ENCODE peak calls at places on chromosomes 16 and 17, in nine cellular contexts. U is GM12891, S is A549, V is endothelial cell of umbilical vein, A is heart left ventricle, I is ovary, K is tibial nerve, E is breast epithelium, J is uterus. P is an unnamed sample.

GRCh38 chr16:14489460-14489859 is 140.6 kb downstream of the PARN start:
- DNase-seq in U (peak), S (peak), V (no peak), A (peak), I (no peak), K (no peak), E (no peak), J (no peak), P (no peak)

GRCh38 chr16:81275795-81276194 is 37.3 kb downstream of the BCO1 start:
- DNase-seq in U (no peak), S (no peak), V (no peak), A (no peak), I (no peak), K (no peak), E (no peak), J (no peak), P (no peak)

GRCh38 chr17:66175892-66176291 is 16.0 kb downstream of the CEP112 start:
- DNase-seq in U (no peak), S (no peak), V (peak), A (no peak), I (no peak), K (no peak), E (no peak), J (no peak), P (no peak)

GRCh38 chr17:9409430-9409829 is 166.2 kb downstream of the STX8 start:
- DNase-seq in U (no peak), S (no peak), V (peak), A (no peak), I (no peak), K (no peak), E (no peak), J (no peak), P (no peak)

GRCh38 chr17:50013079-50013478 is 18.1 kb upstream of the DLX3 start:
- DNase-seq in U (no peak), S (no peak), V (no peak), A (no peak), I (no peak), K (no peak), E (no peak), J (no peak), P (no peak)

GRCh38 chr17:68566145-68566738 is 34.9 kb downstream of the FAM20A start:
- DNase-seq in U (no peak), S (no peak), V (no peak), A (no peak), I (no peak), K (no peak), E (no peak), J (peak), P (no peak)

GRCh38 chr17:15966879-15967248 is 21.9 kb downstream of the ADORA2B start:
- DNase-seq in U (no peak), S (no peak), V (no peak), A (no peak), I (no peak), K (no peak), E (no peak), J (peak), P (peak)

GRCh38 chr16:50671644-50672260 is 9.4 kb downstream of the SNX20 start:
- DNase-seq in U (no peak), S (no peak), V (peak), A (no peak), I (no peak), K (no peak), E (no peak), J (no peak), P (peak)

GRCh38 chr16:49739381-49739780 is 116.5 kb downstream of the ZNF423 start:
- DNase-seq in U (no peak), S (peak), V (no peak), A (no peak), I (no peak), K (no peak), E (no peak), J (no peak), P (no peak)

GRCh38 chr17:34199932-34200534 is 55.1 kb upstream of the CCL2 start:
- DNase-seq in U (peak), S (peak), V (peak), A (peak), I (peak), K (peak), E (peak), J (peak), P (peak)

GRCh38 chr17:74274060-74274702 is at the start of gene DNAI2:
- DNase-seq in U (no peak), S (no peak), V (no peak), A (peak), I (peak), K (no peak), E (no peak), J (no peak), P (no peak)

GRCh38 chr16:2385441-2385840 is 43.8 kb upstream of the CCNF start:
- DNase-seq in U (no peak), S (no peak), V (no peak), A (no peak), I (no peak), K (no peak), E (no peak), J (no peak), P (no peak)

GRCh38 chr17:76213491-76213890 is 26.8 kb downstream of the RNF157 start:
- DNase-seq in U (no peak), S (no peak), V (no peak), A (no peak), I (no peak), K (no peak), E (no peak), J (no peak), P (no peak)

GRCh38 chr16:75198135-75198600 is 8.8 kb downstream of the CTRB2 start:
- DNase-seq in U (no peak), S (no peak), V (no peak), A (no peak), I (no peak), K (no peak), E (no peak), J (no peak), P (no peak)

GRCh38 chr16:50386139-50386538 is 17.4 kb upstream of the BRD7 start:
- DNase-seq in U (no peak), S (no peak), V (no peak), A (no peak), I (no peak), K (no peak), E (no peak), J (no peak), P (no peak)

GRCh38 chr17:38512473-38513058 is 84.3 kb downstream of the ARHGAP23 start:
- DNase-seq in U (no peak), S (no peak), V (no peak), A (no peak), I (no peak), K (no peak), E (no peak), J (no peak), P (no peak)

GRCh38 chr16:4214215-4214621 is 27.7 kb downstream of the SRL start:
- DNase-seq in U (no peak), S (peak), V (no peak), A (no peak), I (no peak), K (no peak), E (no peak), J (peak), P (peak)

GRCh38 chr17:5585814-5586558 is 1.7 kb upstream of the NLRP1 start:
- DNase-seq in U (no peak), S (no peak), V (no peak), A (no peak), I (no peak), K (no peak), E (no peak), J (no peak), P (no peak)

GRCh38 chr17:73532441-73532901 is 111.8 kb downstream of the SDK2 start:
- DNase-seq in U (no peak), S (no peak), V (no peak), A (no peak), I (no peak), K (no peak), E (no peak), J (no peak), P (no peak)

GRCh38 chr16:12539185-12539929 is 264.3 kb downstream of the CPPED1 start:
- DNase-seq in U (no peak), S (no peak), V (no peak), A (no peak), I (no peak), K (no peak), E (no peak), J (no peak), P (no peak)

GRCh38 chr16:89993971-89994370 is 25.3 kb downstream of the DBNDD1 start:
- DNase-seq in U (no peak), S (no peak), V (no peak), A (no peak), I (no peak), K (no peak), E (no peak), J (no peak), P (no peak)

GRCh38 chr16:18800674-18801196 is 614 bp downstream of the ARL6IP1 start:
- DNase-seq in U (peak), S (no peak), V (peak), A (no peak), I (no peak), K (no peak), E (no peak), J (no peak), P (no peak)

GRCh38 chr16:3610698-3611144 is 685 bp downstream of the SLX4 start:
- DNase-seq in U (no peak), S (no peak), V (peak), A (no peak), I (no peak), K (no peak), E (no peak), J (no peak), P (no peak)

GRCh38 chr16:30659507-30660423 is 1.5 kb downstream of the FBRS start:
- DNase-seq in U (no peak), S (no peak), V (peak), A (peak), I (peak), K (no peak), E (no peak), J (no peak), P (no peak)
- TF ChIP-seq POLR2A in U (no peak), S (no peak), V (no peak), A (no peak), I (no peak), K (no peak), E (no peak), J (no peak), P (no peak)

GRCh38 chr17:72126575-72127486 is 6.0 kb downstream of the SOX9 start:
- DNase-seq in U (no peak), S (peak), V (no peak), A (no peak), I (no peak), K (no peak), E (no peak), J (no peak), P (peak)
- TF ChIP-seq POLR2A in U (no peak), S (no peak), V (no peak), A (no peak), I (no peak), K (no peak), E (no peak), J (no peak), P (no peak)

GRCh38 chr17:21005367-21005766 is 37.4 kb downstream of the USP22 start:
- DNase-seq in U (no peak), S (no peak), V (peak), A (no peak), I (no peak), K (no peak), E (no peak), J (no peak), P (no peak)

GRCh38 chr17:21002309-21003006 is 40.4 kb downstream of the USP22 start:
- DNase-seq in U (no peak), S (no peak), V (no peak), A (no peak), I (no peak), K (no peak), E (no peak), J (no peak), P (no peak)

GRCh38 chr17:21003007-21003621 is 39.7 kb downstream of the USP22 start:
- DNase-seq in U (no peak), S (no peak), V (no peak), A (no peak), I (no peak), K (no peak), E (no peak), J (no peak), P (no peak)

GRCh38 chr17:21005803-21006202 is 37.0 kb downstream of the USP22 start:
- DNase-seq in U (no peak), S (no peak), V (no peak), A (no peak), I (no peak), K (no peak), E (no peak), J (no peak), P (no peak)

DNA sequence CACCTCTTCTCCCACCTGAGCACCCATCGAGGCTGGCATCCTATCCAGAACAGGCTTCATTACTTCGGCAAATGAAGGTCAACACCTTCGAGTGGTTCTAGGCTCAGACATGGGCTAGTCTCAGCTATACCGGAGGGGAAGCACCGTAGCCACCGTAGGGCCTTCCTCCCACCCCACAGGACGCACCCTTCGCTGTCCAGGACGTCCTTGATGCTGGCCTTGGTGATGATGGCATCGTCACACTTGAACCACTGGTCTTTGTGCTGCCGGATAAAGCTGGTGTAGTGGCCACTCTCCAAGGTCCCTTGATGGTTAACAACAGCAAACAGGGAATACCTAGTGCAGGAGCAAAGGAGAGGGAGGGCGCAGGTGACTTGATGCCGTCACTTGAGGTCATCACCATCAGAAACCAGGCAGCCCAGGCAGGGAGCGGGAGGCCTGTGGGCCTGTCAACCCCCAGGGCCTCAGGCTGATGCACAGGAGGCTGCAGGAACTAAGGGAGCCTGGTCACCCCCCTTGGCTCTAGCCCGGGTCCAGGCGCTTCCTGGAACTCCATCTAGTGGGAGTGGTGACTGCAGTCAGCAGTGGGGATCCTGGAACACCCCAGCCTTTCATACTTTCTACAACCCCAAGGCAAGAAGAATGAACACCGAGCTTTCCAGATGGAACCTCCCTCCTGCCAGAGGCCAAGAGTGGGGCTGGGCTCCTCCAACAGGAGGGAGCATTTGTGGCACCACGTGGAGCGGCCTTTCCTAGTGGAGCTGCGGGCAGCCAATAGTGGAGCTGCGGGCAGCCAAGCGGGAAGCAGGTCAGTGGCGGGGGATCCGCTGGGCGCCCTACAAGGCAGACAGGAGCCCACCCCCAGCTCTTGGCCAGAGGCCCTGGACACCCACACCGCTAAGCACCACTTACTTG is 38.5 kb downstream of the USP22 start:
- DNase-seq in U (no peak), S (no peak), V (no peak), A (no peak), I (peak), K (no peak), E (no peak), J (no peak), P (no peak)
- TF ChIP-seq POLR2A in U (no peak), S (no peak), V (no peak), A (no peak), I (no peak), K (no peak), E (no peak), J (no peak), P (no peak)

GRCh38 chr16:53504665-53505064 is 1.7 kb upstream of the AKTIP start:
- DNase-seq in U (no peak), S (no peak), V (peak), A (no peak), I (no peak), K (no peak), E (no peak), J (peak), P (no peak)

GRCh38 chr16:53503270-53503911 is 382 bp upstream of the AKTIP start:
- DNase-seq in U (peak), S (peak), V (peak), A (peak), I (peak), K (peak), E (peak), J (peak), P (peak)

GRCh38 chr16:53504161-53504663 is 1.2 kb upstream of the AKTIP start:
- DNase-seq in U (no peak), S (no peak), V (peak), A (peak), I (peak), K (peak), E (peak), J (peak), P (no peak)

GRCh38 chr16:53501216-53501859 is 1.7 kb downstream of the AKTIP start:
- DNase-seq in U (no peak), S (no peak), V (no peak), A (no peak), I (no peak), K (no peak), E (no peak), J (no peak), P (no peak)

DNA sequence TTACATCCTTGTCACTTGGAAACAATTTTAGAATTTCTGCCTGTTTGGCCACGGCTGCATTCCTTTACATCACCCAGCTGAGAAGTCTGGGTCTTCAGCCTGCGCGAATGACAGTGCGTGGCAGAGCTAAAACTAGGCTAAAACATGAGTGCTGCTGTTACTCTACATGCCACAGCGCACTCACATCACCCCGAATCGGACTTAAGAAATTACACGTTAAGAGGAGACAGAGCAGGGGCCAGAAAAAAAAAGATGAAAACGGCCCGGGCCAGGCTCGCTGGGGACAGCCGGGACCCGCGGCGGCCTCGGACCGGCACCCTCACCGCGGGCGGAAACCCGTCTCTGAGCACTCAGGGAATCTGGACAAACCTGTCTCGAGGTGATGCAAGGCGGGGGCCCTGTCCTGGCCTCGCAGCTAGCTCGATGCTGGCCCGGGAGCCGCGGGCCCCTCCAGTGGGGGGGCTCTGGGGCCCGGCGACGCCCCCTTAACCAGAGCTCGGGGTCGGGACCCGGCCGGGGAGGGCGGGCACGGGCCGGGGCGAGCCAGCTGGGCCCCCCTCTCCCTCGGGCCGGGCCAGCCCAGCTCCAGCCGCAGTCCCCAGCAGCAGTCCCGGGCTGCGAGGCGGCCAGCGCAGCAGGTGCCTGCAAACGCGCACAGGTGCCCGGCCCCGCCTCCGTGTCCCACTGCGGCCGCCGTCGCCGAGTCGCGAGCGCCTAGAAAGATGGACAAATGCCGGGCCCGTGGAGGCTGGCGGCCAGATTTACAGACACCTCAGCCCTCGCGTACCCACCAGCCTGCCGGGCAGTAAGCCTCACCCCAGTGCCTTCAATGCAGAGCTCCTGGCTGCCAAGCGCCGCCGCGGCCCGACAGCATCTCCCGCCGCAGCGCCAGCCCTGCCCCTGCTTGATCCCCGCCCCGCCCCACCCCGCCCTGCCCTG is at the start of gene AKTIP:
- DNase-seq in U (peak), S (no peak), V (peak), A (no peak), I (no peak), K (no peak), E (peak), J (peak), P (peak)
- TF ChIP-seq POLR2A in U (no peak), S (peak), V (no peak), A (no peak), I (no peak), K (no peak), E (no peak), J (peak), P (peak)

GRCh38 chr16:67935402-67936123 is 1.1 kb downstream of the PSMB10 start:
- DNase-seq in U (peak), S (peak), V (peak), A (peak), I (peak), K (peak), E (peak), J (peak), P (peak)
- TF ChIP-seq POLR2A in U (peak), S (peak), V (peak), A (peak), I (peak), K (peak), E (peak), J (peak), P (peak)

DNA sequence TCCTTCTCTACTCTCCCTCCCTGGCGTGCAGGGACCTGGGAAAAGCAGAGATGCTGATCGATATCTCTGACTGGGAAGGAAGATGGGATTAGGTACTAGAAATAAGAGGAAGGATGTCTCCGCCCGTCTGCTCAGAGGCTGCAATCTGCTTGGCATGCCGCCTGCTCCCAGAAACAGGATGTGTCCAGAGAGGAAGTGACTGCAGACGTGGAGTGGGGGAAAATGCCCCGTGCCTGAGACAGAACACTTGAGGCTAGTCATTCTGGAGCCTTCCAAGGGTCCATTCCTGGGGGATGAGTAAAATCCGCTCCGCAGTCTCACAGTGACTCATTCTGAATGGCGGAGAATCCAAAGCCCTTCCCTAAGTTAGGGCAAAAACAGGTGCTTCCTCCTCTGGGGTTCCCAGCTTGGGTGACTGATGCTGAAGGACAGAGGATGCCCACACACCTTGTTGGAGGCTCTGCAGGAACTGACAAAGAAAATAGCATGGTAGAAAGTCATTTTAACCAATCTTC is 45.0 kb upstream of the SMURF2 start:
- DNase-seq in U (no peak), S (peak), V (peak), A (peak), I (peak), K (peak), E (peak), J (peak), P (peak)
- TF ChIP-seq POLR2A in U (no peak), S (no peak), V (peak), A (no peak), I (no peak), K (no peak), E (no peak), J (no peak), P (peak)

DNA sequence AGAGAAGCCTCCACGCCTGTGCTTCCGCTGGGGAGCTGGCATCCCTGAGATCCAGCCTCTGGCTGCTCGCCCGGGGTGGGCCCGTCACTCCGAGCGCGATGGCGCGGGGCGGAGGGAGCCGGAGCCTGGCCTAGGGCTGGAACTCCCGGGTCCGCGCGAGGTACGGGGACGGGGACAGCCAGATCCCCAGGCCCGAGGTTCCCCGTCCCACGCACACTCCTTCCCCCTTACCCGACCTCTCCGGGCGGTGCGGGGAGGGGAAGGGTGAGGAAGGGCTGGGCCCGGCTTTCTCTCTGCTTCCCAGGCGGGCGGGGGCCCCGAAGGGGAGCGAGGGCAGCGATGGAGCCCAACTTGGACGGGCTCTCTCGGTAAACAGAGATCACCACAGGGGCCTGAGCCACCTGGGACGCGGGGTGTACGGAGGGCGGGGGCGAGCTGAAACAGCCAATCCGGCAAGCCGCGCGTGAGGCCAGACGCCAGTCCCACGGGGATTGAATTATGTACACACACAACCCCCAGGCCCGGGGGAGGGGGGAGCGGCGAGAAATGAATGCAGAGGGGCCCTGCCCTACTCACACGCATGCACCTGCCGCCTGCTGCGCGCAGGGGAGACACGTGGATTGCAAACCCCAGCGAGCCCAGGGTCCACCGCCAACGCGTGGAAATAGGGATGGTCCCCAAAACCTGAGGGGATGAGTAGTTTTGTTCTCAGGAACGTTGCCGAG is at the start of gene SLC16A11:
- DNase-seq in U (peak), S (no peak), V (peak), A (peak), I (peak), K (no peak), E (no peak), J (no peak), P (no peak)
- TF ChIP-seq POLR2A in U (no peak), S (peak), V (no peak), A (no peak), I (no peak), K (no peak), E (no peak), J (no peak), P (no peak)

P was measured in H54.